ENCODE peak calls at places on chromosome 5, in seven cellular contexts. R is fibroblast of lung, J is PC-3, C is left ventricle myocardium inferior, D is brain microvascular endothelial cell, H is cardiac muscle cell, W is uterus. Y is an unnamed sample.

GRCh38 chr5:140549237-140550144 is 2.0 kb downstream of the EIF4EBP3 start:
- DNase-seq in R (peak; percentile 49), J (no peak), C (no peak), D (peak; percentile 11), H (peak; percentile 66), W (no peak), Y (no peak)

GRCh38 chr5:2184563-2185540 is 302.1 kb upstream of the IRX4 start:
- DNase-seq in R (no peak), J (no peak), C (no peak), D (no peak), H (no peak), W (no peak), Y (no peak)

GRCh38 chr5:103505581-103506305 is 56.8 kb downstream of the NUDT12 start:
- DNase-seq in R (peak; percentile 91), J (peak; percentile 84), C (no peak), D (peak; percentile 66), H (peak; percentile 91), W (no peak), Y (peak; percentile 32)

GRCh38 chr5:132493821-132494220 is 3.2 kb upstream of the IRF1 start:
- DNase-seq in R (no peak), J (no peak), C (no peak), D (no peak), H (no peak), W (no peak), Y (no peak)

GRCh38 chr5:95664204-95664786 is 17.7 kb downstream of the RFESD start:
- DNase-seq in R (peak; percentile 67), J (peak; percentile 63), C (no peak), D (no peak), H (peak; percentile 54), W (no peak), Y (no peak)

GRCh38 chr5:40676643-40677333 is 2.9 kb upstream of the PTGER4 start:
- DNase-seq in R (peak; percentile 82), J (peak; percentile 92), C (peak; percentile 52), D (peak; percentile 82), H (peak; percentile 62), W (peak; percentile 52), Y (peak; percentile 66)

GRCh38 chr5:76016258-76016657 is 66.9 kb upstream of the SV2C start:
- DNase-seq in R (no peak), J (no peak), C (no peak), D (no peak), H (no peak), W (no peak), Y (no peak)

GRCh38 chr5:61277190-61277589 is 54.9 kb upstream of the ZSWIM6 start:
- DNase-seq in R (peak; percentile 61), J (no peak), C (no peak), D (peak; percentile 29), H (peak; percentile 69), W (no peak), Y (peak; percentile 13)

GRCh38 chr5:55657443-55657842 is 54.7 kb downstream of the SLC38A9 start:
- DNase-seq in R (no peak), J (peak; percentile 51), C (no peak), D (no peak), H (no peak), W (no peak), Y (no peak)

GRCh38 chr5:9546973-9547947 is 1.4 kb upstream of the SEMA5A start:
- DNase-seq in R (peak; percentile 75), J (no peak), C (no peak), D (peak; percentile 60), H (peak; percentile 76), W (no peak), Y (peak; percentile 61)

GRCh38 chr5:112238473-112238872 is 180.6 kb downstream of the EPB41L4A start:
- DNase-seq in R (no peak), J (no peak), C (no peak), D (no peak), H (no peak), W (no peak), Y (no peak)

GRCh38 chr5:115295775-115296129 is 702 bp downstream of the CCDC112 start:
- DNase-seq in R (no peak), J (no peak), C (no peak), D (no peak), H (no peak), W (no peak), Y (no peak)

GRCh38 chr5:9156282-9156681 is 389.6 kb downstream of the SEMA5A start:
- DNase-seq in R (peak; percentile 72), J (peak; percentile 86), C (no peak), D (peak; percentile 66), H (peak; percentile 47), W (peak; percentile 35), Y (peak; percentile 30)

GRCh38 chr5:160434022-160434531 is 12.4 kb downstream of the PTTG1 start:
- DNase-seq in R (no peak), J (no peak), C (no peak), D (no peak), H (no peak), W (no peak), Y (no peak)

GRCh38 chr5:87061046-87061445 is 206.6 kb upstream of the RASA1 start:
- DNase-seq in R (no peak), J (no peak), C (no peak), D (no peak), H (no peak), W (no peak), Y (no peak)

GRCh38 chr5:142322403-142322746 is 2.4 kb downstream of the SPRY4 start:
- DNase-seq in R (no peak), J (no peak), C (no peak), D (no peak), H (no peak), W (no peak), Y (no peak)

GRCh38 chr5:175567954-175568353 is 89.6 kb downstream of the SFXN1 start:
- DNase-seq in R (no peak), J (no peak), C (no peak), D (no peak), H (no peak), W (no peak), Y (no peak)

GRCh38 chr5:178851951-178852350 is 7.8 kb upstream of the ZNF354B start:
- DNase-seq in R (no peak), J (no peak), C (no peak), D (no peak), H (no peak), W (no peak), Y (no peak)

GRCh38 chr5:85204289-85204688 is 819.6 kb upstream of the EDIL3 start:
- DNase-seq in R (no peak), J (no peak), C (no peak), D (no peak), H (no peak), W (no peak), Y (no peak)

GRCh38 chr5:11076945-11077613 is 316.0 kb upstream of the DAP start:
- DNase-seq in R (no peak), J (no peak), C (no peak), D (no peak), H (no peak), W (no peak), Y (no peak)

GRCh38 chr5:77638763-77639451 is 394 bp upstream of the OTP start:
- DNase-seq in R (no peak), J (no peak), C (no peak), D (no peak), H (no peak), W (no peak), Y (no peak)

GRCh38 chr5:172420215-172420934 is 34.0 kb downstream of the SH3PXD2B start:
- DNase-seq in R (peak; percentile 97), J (peak; percentile 93), C (peak; percentile 58), D (peak; percentile 61), H (peak; percentile 97), W (peak; percentile 88), Y (peak; percentile 61)

GRCh38 chr5:172423379-172424110 is 30.8 kb downstream of the SH3PXD2B start:
- DNase-seq in R (no peak), J (no peak), C (no peak), D (no peak), H (no peak), W (no peak), Y (no peak)

GRCh38 chr5:172418847-172419810 is 35.2 kb downstream of the SH3PXD2B start:
- DNase-seq in R (no peak), J (no peak), C (peak; percentile 55), D (no peak), H (no peak), W (peak; percentile 78), Y (no peak)

GRCh38 chr5:172422255-172422654 is 32.1 kb downstream of the SH3PXD2B start:
- DNase-seq in R (no peak), J (no peak), C (no peak), D (no peak), H (no peak), W (no peak), Y (no peak)

GRCh38 chr5:172421020-172421419 is 33.3 kb downstream of the SH3PXD2B start:
- DNase-seq in R (no peak), J (no peak), C (no peak), D (no peak), H (no peak), W (peak; percentile 58), Y (no peak)
- H3K27ac ChIP-seq in R (peak overlapping the region; percentile 40), J (peak overlapping the region; percentile 17), C (peak overlapping the region; percentile 69), D (no peak overlapping the region), H (no peak overlapping the region), W (peak overlapping the region; percentile 95), Y (peak overlapping the region; percentile 52)

GRCh38 chr5:36236801-36237200 is 4.9 kb downstream of the NADK2 start:
- DNase-seq in R (no peak), J (no peak), C (no peak), D (no peak), H (no peak), W (no peak), Y (no peak)
- H3K4me3 ChIP-seq in R (no peak overlapping the region), J (no peak overlapping the region), C (no peak overlapping the region), D (no peak overlapping the region), H (no peak overlapping the region), W (no peak overlapping the region), Y (no peak overlapping the region)

DNA sequence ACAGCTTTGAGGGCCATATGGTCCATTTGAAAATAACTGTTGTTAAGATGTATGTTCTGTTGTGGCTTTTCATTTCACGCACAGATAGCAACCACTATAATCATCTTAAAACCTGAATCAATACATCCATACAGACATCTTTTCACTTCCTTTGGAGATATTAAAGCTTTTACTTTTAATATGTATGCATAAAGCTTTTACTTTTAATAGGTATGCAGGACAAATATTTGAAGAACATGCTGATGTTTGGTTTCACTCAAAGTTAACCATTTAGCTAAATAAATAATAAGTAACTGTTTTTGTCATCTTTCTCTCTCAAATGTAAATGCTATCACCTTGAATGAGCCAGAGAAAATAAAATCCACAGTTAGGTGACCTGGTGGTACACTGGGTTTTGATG is 108.6 kb downstream of the OXCT1 start:
- DNase-seq in R (no peak), J (no peak), C (no peak), D (no peak), H (no peak), W (no peak), Y (no peak)
- H3K27ac ChIP-seq in R (no peak overlapping the region), J (no peak overlapping the region), C (no peak overlapping the region), D (no peak overlapping the region), H (no peak overlapping the region), W (no peak overlapping the region), Y (no peak overlapping the region)

GRCh38 chr5:54646285-54647101 is 128.9 kb downstream of the SNX18 start:
- DNase-seq in R (peak; percentile 95), J (peak; percentile 44), C (peak; percentile 88), D (peak; percentile 75), H (peak; percentile 94), W (peak; percentile 51), Y (peak; percentile 59)

GRCh38 chr5:54649041-54649504 is 131.5 kb downstream of the SNX18 start:
- DNase-seq in R (no peak), J (no peak), C (no peak), D (no peak), H (no peak), W (no peak), Y (no peak)

GRCh38 chr5:54644226-54644625 is 126.7 kb downstream of the SNX18 start:
- DNase-seq in R (peak; percentile 67), J (peak; percentile 90), C (no peak), D (peak; percentile 53), H (peak; percentile 63), W (no peak), Y (peak; percentile 65)

GRCh38 chr5:54643679-54644078 is 126.1 kb downstream of the SNX18 start:
- DNase-seq in R (peak; percentile 75), J (peak; percentile 79), C (no peak), D (peak; percentile 59), H (peak; percentile 88), W (no peak), Y (no peak)

GRCh38 chr5:54645888-54646284 is 128.3 kb downstream of the SNX18 start:
- DNase-seq in R (peak; percentile 82), J (no peak), C (no peak), D (no peak), H (peak; percentile 67), W (no peak), Y (no peak)
- H3K4me3 ChIP-seq in R (no peak overlapping the region), J (no peak overlapping the region), C (no peak overlapping the region), D (no peak overlapping the region), H (no peak overlapping the region), W (no peak overlapping the region), Y (no peak overlapping the region)